ENCODE peak calls at places on chromosomes 5 and 9, in four cellular contexts. W is GM10248, O is fibroblast of lung, N is astrocyte of the cerebellum. B is an unnamed sample.

GRCh38 chr9:34653131-34653530 is 1.1 kb downstream of the IL11RA start:
- DNase-seq in O (peak), N (no peak), W (no peak), B (no peak)

GRCh38 chr5:140926211-140926902 is at the start of gene PCDHAC1:
- DNase-seq in O (peak), W (no peak), N (no peak), B (peak)

GRCh38 chr5:91486638-91487037 is 103.5 kb upstream of the ARRDC3 start:
- DNase-seq in W (no peak), O (peak), N (no peak), B (no peak)

GRCh38 chr9:16521868-16522381 is 348.5 kb downstream of the BNC2 start:
- DNase-seq in N (peak), W (no peak), O (peak), B (peak)

GRCh38 chr9:122788831-122789230 is at the start of gene OR5C1:
- DNase-seq in O (no peak), N (no peak), W (no peak), B (no peak)

GRCh38 chr5:160197341-160198147 is 31.8 kb upstream of the FABP6 start:
- DNase-seq in W (no peak), N (no peak), O (peak), B (no peak)

GRCh38 chr9:95570646-95571045 is 53.9 kb upstream of the PTCH1 start:
- DNase-seq in O (peak), N (peak), W (no peak), B (peak)

GRCh38 chr5:138449501-138450239 is 10.8 kb downstream of the REEP2 start:
- DNase-seq in W (peak), O (peak), N (peak), B (no peak)

GRCh38 chr5:115372121-115372520 is 75.7 kb upstream of the CCDC112 start:
- DNase-seq in O (peak), N (no peak), W (no peak), B (no peak)

GRCh38 chr9:15856591-15856990 is 303.7 kb downstream of the CCDC171 start:
- DNase-seq in O (peak), N (no peak), W (no peak), B (no peak)

GRCh38 chr5:116718317-116718716 is 143.7 kb upstream of the SEMA6A start:
- DNase-seq in N (no peak), O (no peak), W (no peak), B (no peak)

GRCh38 chr5:80736730-80737129 is 81.9 kb upstream of the DHFR start:
- DNase-seq in N (no peak), O (peak), W (no peak), B (no peak)

GRCh38 chr5:97666767-97667166 is 483.7 kb upstream of the RIOK2 start:
- DNase-seq in W (no peak), N (no peak), O (no peak), B (no peak)

GRCh38 chr5:65702036-65702435 is 19.9 kb downstream of the SGTB start:
- DNase-seq in O (no peak), N (no peak), W (no peak), B (no peak)

GRCh38 chr9:120235081-120235480 is 344.9 kb downstream of the CDK5RAP2 start:
- DNase-seq in W (no peak), N (no peak), O (no peak), B (no peak)

GRCh38 chr5:119333421-119333851 is 22.4 kb upstream of the TNFAIP8 start:
- DNase-seq in W (no peak), O (no peak), N (no peak), B (no peak)

GRCh38 chr5:57172466-57172961 is 1.3 kb upstream of the GPBP1 start:
- DNase-seq in O (peak), W (no peak), N (no peak), B (no peak)

GRCh38 chr5:91419571-91420537 is 36.7 kb upstream of the ARRDC3 start:
- DNase-seq in N (peak), W (peak), O (peak), B (peak)

GRCh38 chr5:179766021-179766725 is 27.6 kb upstream of the LTC4S start:
- DNase-seq in W (no peak), O (peak), N (peak), B (peak)

GRCh38 chr5:148910686-148911361 is 84.4 kb downstream of the ADRB2 start:
- DNase-seq in O (peak), N (no peak), W (no peak), B (peak)

GRCh38 chr5:143110591-143110990 is 292.9 kb downstream of the NR3C1 start:
- DNase-seq in N (no peak), W (no peak), O (no peak), B (no peak)

GRCh38 chr5:78972654-78973428 is 12.3 kb downstream of the ARSB start:
- DNase-seq in O (peak), W (no peak), N (peak), B (peak)

GRCh38 chr5:14208071-14209021 is 65.2 kb downstream of the TRIO start:
- DNase-seq in W (peak), N (no peak), O (peak), B (no peak)

GRCh38 chr9:33221568-33221884 is 18.4 kb upstream of the SPINK4 start:
- DNase-seq in O (no peak), N (no peak), W (no peak), B (no peak)

GRCh38 chr9:137310190-137311052 is 8.3 kb upstream of the NRARP start:
- DNase-seq in W (no peak), O (no peak), N (no peak), B (no peak)

GRCh38 chr5:32710335-32710858 is 724 bp upstream of the NPR3 start:
- DNase-seq in O (peak), W (peak), N (no peak), B (no peak)

GRCh38 chr9:93673844-93674334 is 97.5 kb downstream of the PHF2 start:
- DNase-seq in W (no peak), N (no peak), O (no peak), B (no peak)

GRCh38 chr5:57442080-57442839 is 40.4 kb downstream of the ACTBL2 start:
- DNase-seq in N (peak), W (no peak), O (peak), B (no peak)

GRCh38 chr5:132283423-132284043 is 10.7 kb upstream of the SLC22A4 start:
- DNase-seq in W (no peak), O (peak), N (no peak), B (no peak)

GRCh38 chr9:135439916-135440315 is 39.7 kb upstream of the PPP1R26 start:
- DNase-seq in W (no peak), N (no peak), O (no peak), B (no peak)

GRCh38 chr9:113372059-113372458 is 4.7 kb downstream of the HDHD3 start:
- DNase-seq in N (no peak), O (no peak), W (no peak), B (no peak)

GRCh38 chr9:14313951-14314423 is at the start of gene NFIB:
- DNase-seq in W (peak), O (peak), N (no peak), B (no peak)

GRCh38 chr5:101047181-101047580 is 144.1 kb upstream of the ST8SIA4 start:
- DNase-seq in W (no peak), N (no peak), O (no peak), B (no peak)

GRCh38 chr9:106449528-106449927 is 413.4 kb upstream of the ZNF462 start:
- DNase-seq in N (no peak), W (no peak), O (no peak), B (no peak)

GRCh38 chr9:133149130-133150015 is 14.3 kb downstream of the GBGT1 start:
- DNase-seq in O (peak), W (peak), N (no peak), B (peak)

GRCh38 chr9:4670591-4670990 is 4.3 kb upstream of the SPATA6L start:
- DNase-seq in W (no peak), N (no peak), O (no peak), B (no peak)

GRCh38 chr5:123116063-123116462 is 27.0 kb downstream of the PRDM6 start:
- DNase-seq in O (peak), N (no peak), W (no peak), B (peak)

GRCh38 chr5:17081142-17081541 is 136.3 kb upstream of the BASP1 start:
- DNase-seq in N (no peak), O (no peak), W (no peak), B (no peak)
- TF ChIP-seq CTCF in N (no peak), O (no peak), W (no peak), B (no peak)

GRCh38 chr5:41754857-41755256 is 115.4 kb downstream of the OXCT1 start:
- DNase-seq in W (no peak), O (no peak), N (no peak), B (no peak)
- TF ChIP-seq CTCF in W (no peak), O (peak), N (peak), B (peak)

GRCh38 chr9:71604197-71605063 is 163.9 kb downstream of the CEMIP2 start:
- DNase-seq in O (peak), W (peak), N (peak), B (peak)
- TF ChIP-seq CTCF in O (peak), W (peak), N (peak), B (peak)

DNA sequence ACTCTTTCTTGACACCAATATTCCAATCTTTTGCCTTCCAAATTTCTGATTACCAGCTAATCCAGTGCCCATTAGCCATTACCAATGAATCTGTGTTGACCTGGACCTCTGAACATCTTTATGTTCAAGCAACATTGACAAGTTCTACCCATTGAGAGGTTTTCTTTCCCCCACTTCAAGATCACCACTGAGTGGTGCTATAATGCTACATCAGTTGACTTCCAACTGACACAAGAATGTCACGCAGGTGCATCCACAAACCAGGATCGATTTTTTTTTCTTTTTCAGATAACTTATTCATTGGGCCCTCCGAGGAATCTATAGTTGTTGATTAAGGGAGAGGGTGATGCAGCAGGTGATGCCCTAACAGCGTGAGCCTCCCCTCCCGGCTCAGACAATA is 102.6 kb downstream of the SLC1A3 start:
- DNase-seq in O (no peak), N (no peak), W (no peak), B (no peak)
- TF ChIP-seq CTCF in O (no peak), N (no peak), W (no peak), B (no peak)